ENCODE peak calls at places on chromosomes 13 and 19, in four cellular contexts. One of them, this sample, is unnamed.

GRCh38 chr13:41315466-41316047 is 4.5 kb downstream of the NAA16 start:
- DNase-seq in K562: no peak
- DNase-seq in HCT116: no peak
- DNase-seq in HepG2: no peak
- DNase-seq in this sample: no peak

GRCh38 chr19:14369399-14370168 is 11.7 kb upstream of the ADGRE5 start:
- DNase-seq in HCT116: no peak
- DNase-seq in HepG2: no peak
- DNase-seq in K562: peak
- DNase-seq in this sample: no peak

GRCh38 chr13:36680918-36681317 is 7.1 kb downstream of the SERTM1 start:
- DNase-seq in K562: no peak
- DNase-seq in HepG2: no peak
- DNase-seq in HCT116: no peak
- DNase-seq in this sample: no peak

GRCh38 chr13:33069365-33069764 is 53.1 kb downstream of the KL start:
- DNase-seq in K562: no peak
- DNase-seq in HepG2: no peak
- DNase-seq in HCT116: no peak
- DNase-seq in this sample: no peak

GRCh38 chr13:105894711-105895110 is 640.8 kb downstream of the EFNB2 start:
- DNase-seq in K562: no peak
- DNase-seq in HCT116: no peak
- DNase-seq in HepG2: no peak
- DNase-seq in this sample: no peak

GRCh38 chr19:56355517-56355916 is 37.8 kb downstream of the ZNF582 start:
- DNase-seq in HCT116: no peak
- DNase-seq in K562: no peak
- DNase-seq in HepG2: peak
- DNase-seq in this sample: no peak

GRCh38 chr19:15944401-15944800 is 4.4 kb upstream of the OR10H4 start:
- DNase-seq in HCT116: no peak
- DNase-seq in K562: no peak
- DNase-seq in HepG2: no peak
- DNase-seq in this sample: no peak

GRCh38 chr13:79475569-79475968 is 5.4 kb upstream of the NDFIP2 start:
- DNase-seq in HepG2: no peak
- DNase-seq in K562: no peak
- DNase-seq in HCT116: no peak
- DNase-seq in this sample: no peak

GRCh38 chr19:33498391-33499000 is 23.1 kb downstream of the PEPD start:
- DNase-seq in HepG2: no peak
- DNase-seq in HCT116: no peak
- DNase-seq in K562: no peak
- DNase-seq in this sample: no peak

GRCh38 chr13:30299746-30300145 is 7.6 kb downstream of the KATNAL1 start:
- DNase-seq in HepG2: no peak
- DNase-seq in K562: no peak
- DNase-seq in HCT116: no peak
- DNase-seq in this sample: no peak

GRCh38 chr19:18859676-18860301 is 28.0 kb downstream of the UPF1 start:
- DNase-seq in HCT116: no peak
- DNase-seq in K562: no peak
- DNase-seq in HepG2: no peak
- DNase-seq in this sample: no peak

GRCh38 chr13:46961719-46962118 is 64.9 kb upstream of the HTR2A start:
- DNase-seq in K562: no peak
- DNase-seq in HCT116: no peak
- DNase-seq in HepG2: no peak
- DNase-seq in this sample: no peak

GRCh38 chr13:48902421-48902820 is 73.3 kb upstream of the FNDC3A start:
- DNase-seq in K562: no peak
- DNase-seq in HCT116: no peak
- DNase-seq in HepG2: no peak
- DNase-seq in this sample: no peak

GRCh38 chr13:60837806-60838205 is 440.8 kb downstream of the TDRD3 start:
- DNase-seq in HepG2: no peak
- DNase-seq in K562: no peak
- DNase-seq in HCT116: no peak
- DNase-seq in this sample: no peak

GRCh38 chr19:4295972-4296771 is 6.0 kb downstream of the TMIGD2 start:
- DNase-seq in HCT116: no peak
- DNase-seq in HepG2: no peak
- DNase-seq in K562: no peak
- DNase-seq in this sample: no peak

GRCh38 chr19:6047256-6047655 is 63.0 kb downstream of the RFX2 start:
- DNase-seq in K562: no peak
- DNase-seq in HepG2: no peak
- DNase-seq in HCT116: no peak
- DNase-seq in this sample: no peak

GRCh38 chr19:31351212-31352193 is 2.3 kb upstream of the TSHZ3 start:
- DNase-seq in HCT116: no peak
- DNase-seq in HepG2: no peak
- DNase-seq in K562: no peak
- DNase-seq in this sample: no peak
- TF ChIP-seq JUND in HCT116: no peak
- TF ChIP-seq JUND in HepG2: no peak
- TF ChIP-seq JUND in K562: no peak
- TF ChIP-seq JUND in this sample: no peak

DNA sequence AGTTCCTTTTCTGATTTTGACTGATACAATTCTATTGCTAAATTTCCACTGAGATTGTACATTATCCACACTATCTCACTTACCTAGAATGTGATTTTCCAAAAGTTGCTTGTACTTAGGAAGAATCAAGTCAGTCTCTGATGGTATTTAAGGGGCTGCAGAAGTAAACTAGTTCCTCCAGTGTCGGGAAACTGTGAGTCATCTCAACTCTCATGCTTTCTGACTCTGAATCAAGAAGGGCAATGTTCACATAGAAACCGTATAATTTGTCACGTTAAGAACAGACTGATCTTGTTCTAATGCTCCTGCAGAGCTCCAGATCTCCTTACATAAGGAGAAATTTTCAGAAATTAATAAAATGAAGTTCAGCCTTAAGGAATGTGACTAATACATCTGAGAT is 369.3 kb downstream of the KLF5 start:
- DNase-seq in HepG2: no peak
- DNase-seq in HCT116: peak
- DNase-seq in K562: no peak
- DNase-seq in this sample: no peak
- TF ChIP-seq JUND in HepG2: no peak
- TF ChIP-seq JUND in HCT116: peak
- TF ChIP-seq JUND in K562: no peak
- TF ChIP-seq JUND in this sample: no peak

GRCh38 chr19:1361601-1362384 is 21.9 kb upstream of the NDUFS7 start:
- DNase-seq in K562: no peak
- DNase-seq in HCT116: no peak
- DNase-seq in HepG2: no peak
- DNase-seq in this sample: no peak
- TF ChIP-seq JUND in K562: peak
- TF ChIP-seq JUND in HCT116: no peak
- TF ChIP-seq JUND in HepG2: no peak
- TF ChIP-seq JUND in this sample: no peak

DNA sequence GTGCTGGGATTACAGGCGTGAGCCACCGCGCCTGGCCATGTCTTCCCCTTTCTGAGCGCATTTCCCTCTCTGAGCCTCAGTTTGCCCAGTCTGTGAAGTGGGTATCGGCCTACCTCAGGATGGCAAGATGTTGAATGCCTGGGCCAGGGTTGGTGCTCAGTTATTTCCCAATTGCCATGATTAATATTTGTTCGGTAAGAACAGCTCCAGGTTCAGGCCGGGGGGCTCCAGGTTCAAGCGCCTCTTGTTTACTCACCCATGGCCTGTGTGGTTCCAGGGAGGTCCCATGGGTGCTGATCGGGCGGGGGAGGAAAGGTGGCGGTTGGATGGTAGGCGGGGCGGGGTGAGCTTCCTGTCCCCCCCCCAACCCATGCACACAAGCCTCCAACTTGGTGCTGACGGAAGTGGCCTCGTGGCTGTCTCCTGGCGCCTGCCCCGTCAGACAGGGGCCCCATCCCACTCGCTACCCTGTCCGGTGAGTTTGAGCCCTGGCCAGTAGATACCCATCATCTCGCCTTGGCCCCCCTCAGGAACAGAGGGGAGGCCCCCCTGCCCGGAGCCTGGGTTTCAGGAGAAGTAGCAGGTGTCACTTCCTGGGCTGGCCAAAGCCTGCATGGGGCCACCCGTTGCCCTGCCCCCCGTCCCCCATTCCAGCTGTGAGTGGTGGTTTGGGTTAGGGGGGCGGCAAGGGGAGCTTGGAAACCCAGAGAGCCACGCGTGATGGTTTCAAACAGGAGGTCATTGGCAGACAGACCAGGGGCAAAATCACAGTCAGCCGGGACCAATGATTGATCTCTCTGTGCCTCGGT is at the start of gene FCHO1:
- DNase-seq in K562: peak
- DNase-seq in HepG2: peak
- DNase-seq in HCT116: no peak
- DNase-seq in this sample: no peak
- TF ChIP-seq JUND in K562: peak
- TF ChIP-seq JUND in HepG2: no peak
- TF ChIP-seq JUND in HCT116: no peak
- TF ChIP-seq JUND in this sample: no peak

DNA sequence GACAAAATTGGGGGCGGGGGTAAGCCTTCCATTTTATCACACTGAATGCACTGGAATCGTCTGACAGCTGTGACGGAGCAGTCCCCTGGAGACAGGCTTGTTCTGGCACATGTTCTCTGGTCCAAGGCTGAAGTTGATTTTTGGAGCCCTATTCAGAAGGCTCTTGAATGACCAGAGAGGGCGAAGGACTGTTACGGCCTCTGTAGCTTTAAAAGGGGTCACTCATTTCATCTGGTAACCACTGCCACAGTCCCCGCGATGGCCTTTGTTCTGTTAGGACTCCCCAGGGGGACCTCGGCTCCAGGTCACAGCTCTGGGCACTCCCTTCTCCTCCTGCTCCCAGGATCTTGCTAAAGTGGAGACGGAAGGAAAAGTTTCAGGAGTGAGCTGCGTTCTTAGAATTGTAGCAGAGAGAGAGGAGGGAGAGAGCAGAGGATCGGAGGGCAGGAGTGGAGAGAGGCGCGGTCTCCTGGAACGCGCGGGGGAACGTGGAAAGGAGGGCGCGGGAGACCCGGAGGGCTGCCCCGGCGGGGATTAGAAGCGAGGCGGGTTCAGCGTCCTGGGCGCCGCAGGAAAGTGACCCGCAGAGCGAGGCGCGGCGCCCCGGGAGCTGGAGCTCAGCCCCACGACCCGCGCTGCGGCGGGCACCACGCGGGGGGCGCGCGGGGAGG is 134.3 kb upstream of the MYO16 start:
- DNase-seq in HCT116: no peak
- DNase-seq in K562: no peak
- DNase-seq in HepG2: no peak
- DNase-seq in this sample: peak
- TF ChIP-seq JUND in HCT116: no peak
- TF ChIP-seq JUND in K562: no peak
- TF ChIP-seq JUND in HepG2: no peak
- TF ChIP-seq JUND in this sample: no peak

GRCh38 chr19:32406161-32407003 is 812 bp downstream of the DPY19L3 start:
- DNase-seq in K562: no peak
- DNase-seq in HCT116: peak
- DNase-seq in HepG2: no peak
- DNase-seq in this sample: no peak
- TF ChIP-seq JUND in K562: no peak
- TF ChIP-seq JUND in HCT116: no peak
- TF ChIP-seq JUND in HepG2: no peak
- TF ChIP-seq JUND in this sample: no peak

DNA sequence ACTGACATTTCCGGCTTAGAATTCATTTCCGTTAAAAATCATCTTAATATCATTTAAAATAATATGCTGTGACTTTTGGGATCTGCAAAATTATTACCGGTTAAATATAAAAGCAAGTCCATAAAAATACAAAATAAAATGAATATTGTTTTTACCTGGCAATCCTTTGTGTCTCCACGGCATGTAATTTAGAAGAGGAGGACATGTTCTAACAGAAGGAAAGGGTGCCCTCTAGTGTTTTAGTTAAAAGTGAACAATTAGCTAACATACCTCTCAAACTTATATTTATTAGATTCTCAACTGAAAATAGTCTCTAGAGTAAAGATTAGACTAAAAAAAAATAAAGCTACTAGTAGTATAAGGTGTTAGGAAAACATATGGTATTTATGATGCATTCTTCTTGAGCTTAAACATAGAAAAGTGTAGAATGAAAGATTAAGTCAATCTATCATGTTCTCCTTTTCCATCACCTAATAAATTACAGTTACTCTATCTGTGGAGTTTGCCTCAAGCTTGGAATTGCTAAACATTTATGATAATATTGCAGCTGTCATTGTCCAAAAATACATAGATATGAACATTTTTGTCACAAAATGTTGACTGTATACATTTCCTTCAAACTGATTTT is 676.7 kb upstream of the SPRY2 start:
- DNase-seq in HepG2: peak
- DNase-seq in K562: peak
- DNase-seq in HCT116: peak
- DNase-seq in this sample: peak
- TF ChIP-seq JUND in HepG2: no peak
- TF ChIP-seq JUND in K562: no peak
- TF ChIP-seq JUND in HCT116: no peak
- TF ChIP-seq JUND in this sample: no peak

GRCh38 chr19:13060964-13061927 is 41.4 kb downstream of the LYL1 start:
- DNase-seq in HCT116: peak
- DNase-seq in HepG2: peak
- DNase-seq in K562: peak
- DNase-seq in this sample: peak
- TF ChIP-seq JUND in HCT116: no peak
- TF ChIP-seq JUND in HepG2: no peak
- TF ChIP-seq JUND in K562: peak
- TF ChIP-seq JUND in this sample: no peak